ENCODE peak calls at places on chromosome 12, in six cellular contexts. One of them, this sample, is unnamed.

GRCh38 chr12:118034429-118035193 is 18.1 kb downstream of the RFC5 start:
- DNase-seq in ovary: no peak
- DNase-seq in Peyer's patch: no peak
- DNase-seq in testis: peak; percentile 36
- DNase-seq in breast epithelium: no peak
- DNase-seq in A549: no peak
- DNase-seq in this sample: no peak

GRCh38 chr12:98645572-98646067 is 530 bp downstream of the APAF1 start:
- DNase-seq in breast epithelium: no peak
- DNase-seq in testis: peak; percentile 49
- DNase-seq in A549: peak; percentile 27
- DNase-seq in ovary: no peak
- DNase-seq in Peyer's patch: peak; percentile 61
- DNase-seq in this sample: peak; percentile 58

GRCh38 chr12:82740129-82741000 is 53.7 kb downstream of the TMTC2 start:
- DNase-seq in Peyer's patch: no peak
- DNase-seq in breast epithelium: no peak
- DNase-seq in testis: no peak
- DNase-seq in ovary: no peak
- DNase-seq in A549: peak; percentile 48
- DNase-seq in this sample: no peak

GRCh38 chr12:130981947-130982346 is 28.2 kb downstream of the ADGRD1 start:
- DNase-seq in ovary: no peak
- DNase-seq in testis: no peak
- DNase-seq in breast epithelium: no peak
- DNase-seq in A549: no peak
- DNase-seq in Peyer's patch: no peak
- DNase-seq in this sample: no peak

GRCh38 chr12:24226745-24227350 is 277.4 kb upstream of the SOX5 start:
- DNase-seq in ovary: no peak
- DNase-seq in A549: no peak
- DNase-seq in Peyer's patch: no peak
- DNase-seq in breast epithelium: peak; percentile 25
- DNase-seq in testis: no peak
- DNase-seq in this sample: no peak

GRCh38 chr12:115224031-115224430 is 540.1 kb upstream of the TBX3 start:
- DNase-seq in breast epithelium: no peak
- DNase-seq in A549: no peak
- DNase-seq in testis: no peak
- DNase-seq in ovary: no peak
- DNase-seq in Peyer's patch: no peak
- DNase-seq in this sample: no peak

GRCh38 chr12:109871678-109872314 is 8.5 kb downstream of the GLTP start:
- DNase-seq in testis: no peak
- DNase-seq in A549: no peak
- DNase-seq in ovary: no peak
- DNase-seq in Peyer's patch: peak; percentile 89
- DNase-seq in breast epithelium: no peak
- DNase-seq in this sample: no peak

GRCh38 chr12:27551172-27551840 is 27.3 kb downstream of the PPFIBP1 start:
- DNase-seq in Peyer's patch: no peak
- DNase-seq in testis: no peak
- DNase-seq in ovary: no peak
- DNase-seq in breast epithelium: no peak
- DNase-seq in A549: no peak
- DNase-seq in this sample: no peak

GRCh38 chr12:80400591-80400991 is 43.4 kb upstream of the PTPRQ start:
- DNase-seq in A549: no peak
- DNase-seq in testis: no peak
- DNase-seq in Peyer's patch: no peak
- DNase-seq in breast epithelium: no peak
- DNase-seq in ovary: no peak
- DNase-seq in this sample: no peak

GRCh38 chr12:107748472-107748871 is 12.5 kb downstream of the PRDM4 start:
- DNase-seq in Peyer's patch: no peak
- DNase-seq in breast epithelium: no peak
- DNase-seq in A549: no peak
- DNase-seq in ovary: no peak
- DNase-seq in testis: no peak
- DNase-seq in this sample: no peak

GRCh38 chr12:91813701-91814100 is 331.9 kb downstream of the BTG1 start:
- DNase-seq in testis: no peak
- DNase-seq in ovary: no peak
- DNase-seq in A549: no peak
- DNase-seq in breast epithelium: no peak
- DNase-seq in Peyer's patch: no peak
- DNase-seq in this sample: no peak

GRCh38 chr12:50618864-50619609 is 114.3 kb downstream of the DIP2B start:
- DNase-seq in breast epithelium: no peak
- DNase-seq in ovary: no peak
- DNase-seq in A549: no peak
- DNase-seq in testis: no peak
- DNase-seq in Peyer's patch: peak; percentile 62
- DNase-seq in this sample: no peak

GRCh38 chr12:49825360-49825970 is 2.7 kb downstream of the NCKAP5L start:
- DNase-seq in breast epithelium: no peak
- DNase-seq in Peyer's patch: no peak
- DNase-seq in ovary: no peak
- DNase-seq in A549: no peak
- DNase-seq in testis: no peak
- DNase-seq in this sample: no peak

GRCh38 chr12:16531623-16532022 is 74.3 kb downstream of the LMO3 start:
- DNase-seq in A549: no peak
- DNase-seq in Peyer's patch: no peak
- DNase-seq in testis: no peak
- DNase-seq in breast epithelium: peak; percentile 29
- DNase-seq in ovary: no peak
- DNase-seq in this sample: no peak

GRCh38 chr12:22615963-22616501 is 8.9 kb upstream of the ETNK1 start:
- DNase-seq in Peyer's patch: no peak
- DNase-seq in testis: no peak
- DNase-seq in A549: no peak
- DNase-seq in breast epithelium: no peak
- DNase-seq in ovary: no peak
- DNase-seq in this sample: no peak
- TF ChIP-seq POLR2A in Peyer's patch: no peak
- TF ChIP-seq POLR2A in testis: no peak
- TF ChIP-seq POLR2A in A549: no peak
- TF ChIP-seq POLR2A in breast epithelium: no peak
- TF ChIP-seq POLR2A in ovary: no peak
- TF ChIP-seq POLR2A in this sample: no peak

DNA sequence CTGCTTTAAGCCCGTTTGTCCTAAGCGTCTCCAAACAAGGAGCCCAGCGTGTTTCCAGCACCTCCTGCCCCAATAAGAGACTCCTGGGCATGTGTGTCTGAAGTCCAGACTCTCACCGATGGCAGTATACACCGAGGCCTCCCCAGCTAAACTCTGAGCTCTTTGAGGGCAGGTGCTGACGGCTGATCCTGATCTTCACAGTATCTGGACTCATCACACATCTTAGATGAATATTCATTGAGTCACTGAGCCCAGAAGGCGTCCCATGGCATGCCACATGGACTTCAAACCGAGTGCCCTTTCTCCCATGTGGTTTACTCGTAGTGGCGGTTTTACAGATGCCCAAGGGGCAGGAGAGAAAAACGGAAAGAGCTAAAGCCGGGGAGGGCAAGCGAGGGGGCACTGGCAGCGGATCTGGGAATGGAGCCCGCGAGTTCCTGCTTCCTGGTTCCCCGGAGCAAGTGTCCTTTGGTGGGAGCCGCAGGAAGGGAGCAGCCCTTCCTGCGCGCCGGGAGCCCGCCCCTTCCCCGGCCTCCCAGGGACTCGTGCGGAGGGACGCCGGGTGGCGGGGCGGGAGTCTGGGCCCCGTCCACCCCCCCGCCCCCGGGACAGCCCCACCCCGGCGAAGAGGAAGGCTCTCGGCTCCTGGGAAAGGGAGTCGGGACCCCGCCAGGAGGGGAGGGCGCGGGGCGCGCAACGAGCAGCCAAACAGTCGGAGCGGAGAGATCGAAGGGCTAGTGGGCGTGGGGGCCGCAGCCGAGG is 584 bp upstream of the TEAD4 start:
- DNase-seq in breast epithelium: no peak
- DNase-seq in A549: peak; percentile 92
- DNase-seq in Peyer's patch: no peak
- DNase-seq in testis: no peak
- DNase-seq in ovary: peak; percentile 58
- DNase-seq in this sample: no peak
- TF ChIP-seq POLR2A in breast epithelium: no peak
- TF ChIP-seq POLR2A in A549: peak; percentile 84
- TF ChIP-seq POLR2A in Peyer's patch: no peak
- TF ChIP-seq POLR2A in testis: no peak
- TF ChIP-seq POLR2A in ovary: no peak
- TF ChIP-seq POLR2A in this sample: no peak

GRCh38 chr12:75480469-75480949 is at the start of gene GLIPR1:
- DNase-seq in Peyer's patch: peak; percentile 87
- DNase-seq in breast epithelium: peak; percentile 78
- DNase-seq in testis: peak; percentile 73
- DNase-seq in A549: peak; percentile 44
- DNase-seq in ovary: peak; percentile 81
- DNase-seq in this sample: peak; percentile 19
- TF ChIP-seq POLR2A in Peyer's patch: peak; percentile 56
- TF ChIP-seq POLR2A in breast epithelium: no peak
- TF ChIP-seq POLR2A in testis: no peak
- TF ChIP-seq POLR2A in A549: peak; percentile 37
- TF ChIP-seq POLR2A in ovary: peak; percentile 48
- TF ChIP-seq POLR2A in this sample: peak; percentile 12

DNA sequence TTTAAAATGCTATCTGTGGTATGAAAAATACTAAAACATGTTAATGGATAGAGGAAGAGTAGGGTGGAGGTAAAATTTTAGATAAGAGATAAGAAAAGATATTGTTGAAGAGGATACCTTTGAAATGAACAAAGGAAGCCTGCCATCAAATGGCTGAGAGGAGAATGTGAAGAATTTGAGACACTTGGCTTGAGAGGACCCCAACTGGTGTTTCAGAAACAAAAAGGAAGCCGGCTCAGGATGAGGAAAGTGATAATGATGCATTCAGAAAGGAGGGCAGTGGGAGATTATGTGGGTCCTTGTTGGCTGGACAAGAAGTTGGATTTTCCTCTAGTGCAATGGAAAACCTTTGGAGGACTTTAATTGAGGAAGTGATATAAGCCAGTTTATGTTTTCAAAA is 264.4 kb downstream of the DUSP6 start:
- DNase-seq in ovary: no peak
- DNase-seq in testis: no peak
- DNase-seq in breast epithelium: no peak
- DNase-seq in A549: no peak
- DNase-seq in Peyer's patch: no peak
- DNase-seq in this sample: no peak
- TF ChIP-seq POLR2A in ovary: no peak
- TF ChIP-seq POLR2A in testis: no peak
- TF ChIP-seq POLR2A in breast epithelium: no peak
- TF ChIP-seq POLR2A in A549: no peak
- TF ChIP-seq POLR2A in Peyer's patch: no peak
- TF ChIP-seq POLR2A in this sample: no peak

DNA sequence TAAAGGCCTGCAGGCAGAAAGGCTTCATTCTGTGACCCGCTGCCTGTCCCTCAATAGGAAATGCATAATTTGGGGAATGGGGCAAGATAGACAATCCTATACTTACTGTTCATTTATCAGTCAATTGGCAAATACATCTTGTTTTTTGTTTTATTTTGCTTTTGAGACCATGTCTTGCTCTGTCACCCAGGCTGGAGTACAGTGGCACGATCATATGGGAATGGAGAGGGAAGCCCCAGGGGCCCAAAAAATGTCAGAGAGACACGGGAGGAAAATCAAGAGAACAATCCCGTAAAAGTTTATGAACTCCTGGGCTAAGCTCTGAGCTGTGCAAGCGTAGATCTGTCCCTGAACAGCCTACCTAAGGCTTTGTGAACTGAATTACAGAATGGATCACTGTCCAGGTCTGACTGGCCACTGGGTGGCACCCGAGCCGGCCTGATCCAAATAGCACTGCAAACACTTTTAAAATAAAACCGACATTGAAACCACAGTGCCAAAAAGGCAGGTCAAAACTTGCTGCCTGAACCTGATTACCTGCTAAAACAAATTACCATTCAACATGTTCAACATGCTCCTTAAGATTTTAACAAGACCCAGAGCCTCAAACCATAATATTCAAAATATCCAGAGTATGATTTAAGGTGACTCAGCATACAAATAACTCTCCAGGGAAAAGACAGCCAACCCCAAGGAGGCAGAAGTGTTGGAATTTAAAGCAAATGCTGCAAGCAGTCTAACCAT is 11.8 kb downstream of the COPS7A start:
- DNase-seq in ovary: peak; percentile 79
- DNase-seq in A549: peak; percentile 68
- DNase-seq in Peyer's patch: peak; percentile 89
- DNase-seq in breast epithelium: peak; percentile 83
- DNase-seq in testis: peak; percentile 82
- DNase-seq in this sample: peak; percentile 69
- TF ChIP-seq POLR2A in ovary: no peak
- TF ChIP-seq POLR2A in A549: no peak
- TF ChIP-seq POLR2A in Peyer's patch: no peak
- TF ChIP-seq POLR2A in breast epithelium: no peak
- TF ChIP-seq POLR2A in testis: no peak
- TF ChIP-seq POLR2A in this sample: peak; percentile 13

This sample was measured in erythroblast.